ENCODE peak calls at places on chromosomes 6 and 20, in seven cellular contexts. J is astrocyte of the spinal cord, U is HFF-Myc, M is ovary, Y is cardiac fibroblast, B is thyroid gland, P is AG04450. V is an unnamed sample.

GRCh38 chr6:39956951-39957350 is 22.7 kb upstream of the MOCS1 start:
- DNase-seq in J (no peak), U (no peak), M (no peak), Y (peak; percentile 42), B (no peak), P (no peak), V (no peak)

GRCh38 chr6:147274776-147275175 is 70.6 kb downstream of the STXBP5 start:
- DNase-seq in J (no peak), U (no peak), M (no peak), Y (no peak), B (no peak), P (no peak), V (no peak)

GRCh38 chr6:14965340-14966102 is 280.3 kb upstream of the JARID2 start:
- DNase-seq in J (no peak), U (no peak), M (no peak), Y (no peak), B (no peak), P (no peak), V (no peak)

GRCh38 chr20:3045042-3045815 is 623 bp upstream of the MRPS26 start:
- DNase-seq in J (peak; percentile 80), U (no peak), M (no peak), Y (peak; percentile 72), B (peak; percentile 79), P (peak; percentile 49), V (peak; percentile 79)

GRCh38 chr6:2594868-2595267 is 155.9 kb downstream of the MYLK4 start:
- DNase-seq in J (no peak), U (no peak), M (no peak), Y (no peak), B (no peak), P (no peak), V (no peak)

GRCh38 chr20:32355417-32355841 is 2.7 kb upstream of the ASXL1 start:
- DNase-seq in J (peak; percentile 18), U (no peak), M (no peak), Y (no peak), B (no peak), P (no peak), V (no peak)

GRCh38 chr20:43694763-43695162 is 27.8 kb downstream of the MYBL2 start:
- DNase-seq in J (no peak), U (no peak), M (no peak), Y (no peak), B (no peak), P (no peak), V (no peak)

GRCh38 chr6:31597006-31597405 is 4.2 kb upstream of the NCR3 start:
- DNase-seq in J (peak; percentile 30), U (no peak), M (no peak), Y (peak; percentile 48), B (no peak), P (no peak), V (no peak)

GRCh38 chr6:98905759-98906158 is 42.0 kb downstream of the FBXL4 start:
- DNase-seq in J (no peak), U (no peak), M (no peak), Y (no peak), B (no peak), P (no peak), V (no peak)

GRCh38 chr20:19883501-19883900 is 125.4 kb downstream of the RIN2 start:
- DNase-seq in J (no peak), U (no peak), M (no peak), Y (no peak), B (no peak), P (no peak), V (no peak)

GRCh38 chr6:129593233-129593564 is 116.8 kb downstream of the ARHGAP18 start:
- DNase-seq in J (no peak), U (no peak), M (no peak), Y (peak; percentile 18), B (no peak), P (no peak), V (no peak)

GRCh38 chr6:78462728-78463127 is 404.6 kb upstream of the IRAK1BP1 start:
- DNase-seq in J (no peak), U (no peak), M (no peak), Y (no peak), B (no peak), P (no peak), V (no peak)

GRCh38 chr6:7424967-7425807 is 35.6 kb downstream of the RIOK1 start:
- DNase-seq in J (no peak), U (no peak), M (no peak), Y (peak; percentile 75), B (peak; percentile 43), P (no peak), V (no peak)

GRCh38 chr6:88741939-88742338 is 221.5 kb downstream of the RNGTT start:
- DNase-seq in J (no peak), U (no peak), M (no peak), Y (no peak), B (no peak), P (no peak), V (no peak)

GRCh38 chr6:6591778-6592388 is 3.4 kb downstream of the LY86 start:
- DNase-seq in J (no peak), U (no peak), M (no peak), Y (no peak), B (no peak), P (no peak), V (no peak)

GRCh38 chr20:55273149-55273548 is 732.2 kb downstream of the CBLN4 start:
- DNase-seq in J (no peak), U (no peak), M (no peak), Y (no peak), B (no peak), P (no peak), V (no peak)
- H3K4me3 ChIP-seq in J (no peak overlapping the region), U (no peak overlapping the region), M (no peak overlapping the region), Y (no peak overlapping the region), B (no peak overlapping the region), P (no peak overlapping the region), V (no peak overlapping the region)

GRCh38 chr20:36230019-36230418 is 6.3 kb upstream of the AAR2 start:
- DNase-seq in J (no peak), U (no peak), M (no peak), Y (no peak), B (no peak), P (no peak), V (no peak)

GRCh38 chr20:36234771-36235320 is 1.4 kb upstream of the AAR2 start:
- DNase-seq in J (no peak), U (no peak), M (no peak), Y (no peak), B (no peak), P (no peak), V (no peak)

GRCh38 chr20:36228809-36229208 is 7.5 kb upstream of the AAR2 start:
- DNase-seq in J (no peak), U (no peak), M (no peak), Y (no peak), B (no peak), P (no peak), V (no peak)

GRCh38 chr20:36235892-36236785 is at the start of gene AAR2:
- DNase-seq in J (peak; percentile 77), U (peak; percentile 16), M (peak; percentile 85), Y (peak; percentile 83), B (peak; percentile 72), P (peak; percentile 44), V (peak; percentile 96)

DNA sequence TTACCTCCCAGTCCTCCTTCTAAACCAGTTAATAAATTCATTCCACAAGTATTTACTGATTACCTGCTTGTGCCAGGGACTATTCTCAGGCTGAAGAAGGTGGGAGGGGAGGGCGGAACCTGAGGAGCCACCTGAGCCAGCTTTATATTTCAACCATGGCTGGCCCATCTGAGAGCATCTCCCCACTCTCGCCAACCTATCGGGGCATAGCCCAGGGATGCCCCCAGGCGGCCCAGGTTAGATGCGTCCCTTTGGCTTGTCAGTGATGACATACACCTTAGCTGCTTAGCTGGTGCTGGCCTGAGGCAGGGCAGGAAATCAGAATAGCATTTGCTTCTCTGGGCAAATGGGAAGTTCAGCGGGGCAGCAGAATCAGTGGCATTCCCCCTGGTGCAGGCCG is 4.9 kb upstream of the AAR2 start:
- DNase-seq in J (no peak), U (no peak), M (no peak), Y (no peak), B (no peak), P (no peak), V (no peak)
- TF ChIP-seq CTCF in J (no peak), U (no peak), M (no peak), Y (no peak), B (no peak), P (no peak), V (no peak)

DNA sequence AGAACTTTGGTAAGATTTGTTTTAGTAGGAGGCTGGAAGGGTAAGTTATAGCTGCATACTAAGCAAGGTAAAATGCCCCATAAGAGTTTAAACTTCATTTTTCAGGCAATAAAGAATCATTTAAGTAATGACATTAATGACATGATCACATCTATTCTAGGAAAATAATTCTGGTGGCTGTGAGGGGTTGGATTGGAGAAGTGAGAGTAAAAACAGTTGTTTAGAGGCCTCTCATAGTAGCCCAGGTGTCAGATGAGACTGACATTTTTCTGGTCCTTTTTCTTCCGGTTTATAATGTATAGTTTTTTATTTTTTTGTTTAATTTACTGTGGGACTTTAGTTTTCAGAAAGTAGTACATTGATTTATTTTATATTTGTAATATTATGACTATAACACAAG is 40.8 kb downstream of the ITCH start:
- DNase-seq in J (no peak), U (no peak), M (no peak), Y (no peak), B (no peak), P (no peak), V (no peak)
- H3K4me3 ChIP-seq in J (no peak overlapping the region), U (no peak overlapping the region), M (no peak overlapping the region), Y (no peak overlapping the region), B (no peak overlapping the region), P (no peak overlapping the region), V (no peak overlapping the region)

GRCh38 chr6:107488174-107488874 is 1.6 kb upstream of the SOBP start:
- DNase-seq in J (peak; percentile 8), U (no peak), M (no peak), Y (no peak), B (no peak), P (no peak), V (no peak)

GRCh38 chr6:107488875-107489635 is 862 bp upstream of the SOBP start:
- DNase-seq in J (peak; percentile 20), U (no peak), M (peak; percentile 76), Y (peak; percentile 32), B (peak; percentile 48), P (no peak), V (no peak)

GRCh38 chr6:107490568-107491058 is 696 bp downstream of the SOBP start:
- DNase-seq in J (no peak), U (no peak), M (no peak), Y (no peak), B (peak; percentile 20), P (no peak), V (no peak)

GRCh38 chr6:107491059-107491609 is 1.2 kb downstream of the SOBP start:
- DNase-seq in J (peak; percentile 24), U (no peak), M (peak; percentile 87), Y (peak; percentile 65), B (peak; percentile 55), P (no peak), V (peak; percentile 89)

GRCh38 chr6:107489636-107490567 is at the start of gene SOBP:
- DNase-seq in J (peak; percentile 29), U (no peak), M (peak; percentile 88), Y (peak; percentile 70), B (peak; percentile 63), P (no peak), V (no peak)
- TF ChIP-seq CTCF in J (no peak), U (no peak), M (peak; percentile 33), Y (no peak), B (no peak), P (no peak), V (no peak)

GRCh38 chr20:25525857-25526256 is 59.5 kb downstream of the NINL start:
- DNase-seq in J (peak; percentile 98), U (peak; percentile 73), M (no peak), Y (peak; percentile 91), B (no peak), P (peak; percentile 92), V (no peak)
- H3K4me3 ChIP-seq in J (no peak overlapping the region), U (no peak overlapping the region), M (no peak overlapping the region), Y (no peak overlapping the region), B (no peak overlapping the region), P (no peak overlapping the region), V (no peak overlapping the region)

V was measured in lower leg skin.